ENCODE peak calls at places on chromosomes 3 and 15, in six cellular contexts. One of them, this sample, is unnamed.
A peak's percentile ranks its signal among the peaks of the same experiment; 100 is the strongest.

GRCh38 chr3:117019082-117019713 is 309.6 kb downstream of the TUSC7 start:
- DNase-seq in H9: peak; percentile 68
- DNase-seq in IMR-90: peak; percentile 76
- DNase-seq in trophoblast cell: peak; percentile 19
- DNase-seq in neuronal stem cell: peak; percentile 64
- DNase-seq in H1: peak; percentile 67
- DNase-seq in this sample: peak; percentile 89

GRCh38 chr15:94526071-94526689 is 294.8 kb downstream of the MCTP2 start:
- DNase-seq in H9: peak; percentile 55
- DNase-seq in IMR-90: no peak
- DNase-seq in trophoblast cell: no peak
- DNase-seq in neuronal stem cell: no peak
- DNase-seq in H1: no peak
- DNase-seq in this sample: peak; percentile 18

GRCh38 chr15:23890218-23890617 is 203.1 kb upstream of the NDN start:
- DNase-seq in H9: no peak
- DNase-seq in IMR-90: no peak
- DNase-seq in trophoblast cell: no peak
- DNase-seq in neuronal stem cell: no peak
- DNase-seq in H1: no peak
- DNase-seq in this sample: no peak

GRCh38 chr3:18258492-18258891 is 166.6 kb downstream of the SATB1 start:
- DNase-seq in H9: no peak
- DNase-seq in IMR-90: no peak
- DNase-seq in trophoblast cell: no peak
- DNase-seq in neuronal stem cell: no peak
- DNase-seq in H1: no peak
- DNase-seq in this sample: no peak

GRCh38 chr15:101167791-101168462 is 83.9 kb downstream of the CHSY1 start:
- DNase-seq in H9: no peak
- DNase-seq in IMR-90: peak; percentile 97
- DNase-seq in trophoblast cell: no peak
- DNase-seq in neuronal stem cell: no peak
- DNase-seq in H1: no peak
- DNase-seq in this sample: peak; percentile 79

GRCh38 chr3:77038468-77038927 is 1.4 kb upstream of the ROBO2 start:
- DNase-seq in H9: peak; percentile 85
- DNase-seq in IMR-90: peak; percentile 85
- DNase-seq in trophoblast cell: peak; percentile 2
- DNase-seq in neuronal stem cell: peak; percentile 85
- DNase-seq in H1: peak; percentile 72
- DNase-seq in this sample: peak; percentile 89

GRCh38 chr3:71076361-71076997 is 507.0 kb downstream of the FOXP1 start:
- DNase-seq in H9: no peak
- DNase-seq in IMR-90: peak; percentile 77
- DNase-seq in trophoblast cell: peak; percentile 21
- DNase-seq in neuronal stem cell: no peak
- DNase-seq in H1: no peak
- DNase-seq in this sample: peak; percentile 32

GRCh38 chr3:95348879-95349278 is 1286.0 kb downstream of the NSUN3 start:
- DNase-seq in H9: no peak
- DNase-seq in IMR-90: no peak
- DNase-seq in trophoblast cell: no peak
- DNase-seq in neuronal stem cell: no peak
- DNase-seq in H1: no peak
- DNase-seq in this sample: no peak

GRCh38 chr15:45307230-45307924 is 55.3 kb downstream of the SLC28A2 start:
- DNase-seq in H9: no peak
- DNase-seq in IMR-90: peak; percentile 59
- DNase-seq in trophoblast cell: no peak
- DNase-seq in neuronal stem cell: no peak
- DNase-seq in H1: no peak
- DNase-seq in this sample: peak; percentile 43

DNA sequence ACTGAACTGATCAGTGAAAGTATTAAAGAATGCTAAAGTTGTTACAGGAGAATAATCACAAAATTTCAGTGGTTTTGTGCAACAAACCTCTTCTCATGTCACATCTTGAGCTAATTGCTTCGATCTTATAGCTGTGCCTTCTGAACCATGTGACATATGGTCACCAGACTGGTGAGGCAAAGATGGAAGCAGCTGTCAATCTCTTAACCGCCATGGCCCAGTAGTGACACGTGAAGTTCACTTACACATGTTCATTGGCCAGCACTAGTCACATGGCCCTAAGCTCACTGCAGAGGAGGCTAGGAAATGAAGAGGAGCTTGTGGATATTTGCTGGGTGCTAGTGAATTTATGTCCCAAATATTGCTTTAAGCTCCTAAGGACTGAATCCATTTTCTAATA is 32.5 kb downstream of the BOC start:
- DNase-seq in H9: peak; percentile 20
- DNase-seq in IMR-90: no peak
- DNase-seq in trophoblast cell: no peak
- DNase-seq in neuronal stem cell: no peak
- DNase-seq in H1: no peak
- DNase-seq in this sample: no peak
- H3K4me1 ChIP-seq in H9: peaks cover 13% of the 10 kb centered on the region
- H3K4me1 ChIP-seq in IMR-90: peaks cover 16% of the 10 kb centered on the region
- H3K4me1 ChIP-seq in trophoblast cell: peaks cover 13% of the 10 kb centered on the region
- H3K4me1 ChIP-seq in neuronal stem cell: peaks cover 37% of the 10 kb centered on the region
- H3K4me1 ChIP-seq in H1: peaks cover 7% of the 10 kb centered on the region
- H3K4me1 ChIP-seq in this sample: peaks cover 20% of the 10 kb centered on the region

GRCh38 chr15:74174216-74174965 is 881 bp downstream of the ISLR start:
- DNase-seq in H9: peak; percentile 35
- DNase-seq in IMR-90: no peak
- DNase-seq in trophoblast cell: no peak
- DNase-seq in neuronal stem cell: no peak
- DNase-seq in H1: no peak
- DNase-seq in this sample: peak; percentile 18

GRCh38 chr15:74176262-74177208 is 3.0 kb downstream of the ISLR start:
- DNase-seq in H9: peak; percentile 49
- DNase-seq in IMR-90: no peak
- DNase-seq in trophoblast cell: no peak
- DNase-seq in neuronal stem cell: no peak
- DNase-seq in H1: no peak
- DNase-seq in this sample: no peak

GRCh38 chr15:74173545-74174215 is at the start of gene ISLR:
- DNase-seq in H9: peak; percentile 34
- DNase-seq in IMR-90: peak; percentile 8
- DNase-seq in trophoblast cell: no peak
- DNase-seq in neuronal stem cell: no peak
- DNase-seq in H1: no peak
- DNase-seq in this sample: no peak

GRCh38 chr15:74174966-74175270 is 1.4 kb downstream of the ISLR start:
- DNase-seq in H9: peak; percentile 26
- DNase-seq in IMR-90: no peak
- DNase-seq in trophoblast cell: no peak
- DNase-seq in neuronal stem cell: no peak
- DNase-seq in H1: no peak
- DNase-seq in this sample: no peak

DNA sequence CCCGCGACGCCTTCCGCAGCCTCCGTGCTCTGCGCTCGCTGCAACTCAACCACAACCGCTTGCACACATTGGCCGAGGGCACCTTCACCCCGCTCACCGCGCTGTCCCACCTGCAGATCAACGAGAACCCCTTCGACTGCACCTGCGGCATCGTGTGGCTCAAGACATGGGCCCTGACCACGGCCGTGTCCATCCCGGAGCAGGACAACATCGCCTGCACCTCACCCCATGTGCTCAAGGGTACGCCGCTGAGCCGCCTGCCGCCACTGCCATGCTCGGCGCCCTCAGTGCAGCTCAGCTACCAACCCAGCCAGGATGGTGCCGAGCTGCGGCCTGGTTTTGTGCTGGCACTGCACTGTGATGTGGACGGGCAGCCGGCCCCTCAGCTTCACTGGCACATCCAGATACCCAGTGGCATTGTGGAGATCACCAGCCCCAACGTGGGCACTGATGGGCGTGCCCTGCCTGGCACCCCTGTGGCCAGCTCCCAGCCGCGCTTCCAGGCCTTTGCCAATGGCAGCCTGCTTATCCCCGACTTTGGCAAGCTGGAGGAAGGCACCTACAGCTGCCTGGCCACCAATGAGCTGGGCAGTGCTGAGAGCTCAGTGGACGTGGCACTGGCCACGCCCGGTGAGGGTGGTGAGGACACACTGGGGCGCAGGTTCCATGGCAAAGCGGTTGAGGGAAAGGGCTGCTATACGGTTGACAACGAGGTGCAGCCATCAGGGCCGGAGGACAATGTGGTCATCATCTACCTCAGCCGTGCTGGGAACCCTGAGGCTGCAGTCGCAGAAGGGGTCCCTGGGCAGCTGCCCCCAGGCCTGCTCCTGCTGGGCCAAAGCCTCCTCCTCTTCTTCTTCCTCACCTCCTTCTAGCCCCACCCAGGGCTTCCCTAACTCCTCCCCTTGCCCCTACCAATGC is 2.0 kb downstream of the ISLR start:
- DNase-seq in H9: peak; percentile 28
- DNase-seq in IMR-90: no peak
- DNase-seq in trophoblast cell: no peak
- DNase-seq in neuronal stem cell: no peak
- DNase-seq in H1: no peak
- DNase-seq in this sample: no peak
- H4K91ac ChIP-seq in H9: no peak overlapping the region
- H4K91ac ChIP-seq in IMR-90: no peak overlapping the region
- H4K91ac ChIP-seq in trophoblast cell: no peak overlapping the region
- H4K91ac ChIP-seq in neuronal stem cell: no peak overlapping the region
- H4K91ac ChIP-seq in H1: no peak overlapping the region
- H4K91ac ChIP-seq in this sample: peak overlapping the region; percentile 52

GRCh38 chr3:52406231-52406661 is 38.7 kb downstream of the SEMA3G start:
- DNase-seq in H9: no peak
- DNase-seq in IMR-90: no peak
- DNase-seq in trophoblast cell: no peak
- DNase-seq in neuronal stem cell: no peak
- DNase-seq in H1: no peak
- DNase-seq in this sample: no peak
- H3K4me1 ChIP-seq in H9: no peaks in the 10 kb centered on the region
- H3K4me1 ChIP-seq in IMR-90: peaks cover 10% of the 10 kb centered on the region
- H3K4me1 ChIP-seq in trophoblast cell: peaks cover 12% of the 10 kb centered on the region
- H3K4me1 ChIP-seq in neuronal stem cell: peaks cover 8% of the 10 kb centered on the region
- H3K4me1 ChIP-seq in H1: peaks cover 3% of the 10 kb centered on the region
- H3K4me1 ChIP-seq in this sample: peaks cover 16% of the 10 kb centered on the region

DNA sequence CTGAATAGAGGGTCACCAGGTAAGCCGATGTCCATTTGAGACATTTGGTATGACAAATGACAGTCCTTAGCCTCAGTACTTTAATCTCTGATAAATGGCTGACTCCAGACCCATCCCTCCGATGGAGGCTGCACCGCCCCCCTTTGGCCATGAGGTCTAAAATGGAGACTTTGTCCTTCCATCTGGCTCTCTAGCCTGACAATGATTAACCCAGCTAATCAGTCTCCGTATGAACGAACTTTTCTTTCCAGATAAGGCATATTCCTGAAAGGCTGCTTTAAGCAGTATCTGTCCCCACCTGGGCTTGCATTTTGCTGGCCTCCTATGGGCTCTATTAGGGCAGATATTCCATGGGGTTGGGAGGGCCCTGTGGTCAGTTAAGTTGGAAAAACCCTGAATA is 10.8 kb upstream of the MYZAP start:
- DNase-seq in H9: no peak
- DNase-seq in IMR-90: no peak
- DNase-seq in trophoblast cell: no peak
- DNase-seq in neuronal stem cell: no peak
- DNase-seq in H1: no peak
- DNase-seq in this sample: no peak
- H4K91ac ChIP-seq in H9: no peak overlapping the region
- H4K91ac ChIP-seq in IMR-90: no peak overlapping the region
- H4K91ac ChIP-seq in trophoblast cell: no peak overlapping the region
- H4K91ac ChIP-seq in neuronal stem cell: no peak overlapping the region
- H4K91ac ChIP-seq in H1: no peak overlapping the region
- H4K91ac ChIP-seq in this sample: no peak overlapping the region

GRCh38 chr3:156206157-156206556 is 85.8 kb downstream of the KCNAB1 start:
- DNase-seq in H9: no peak
- DNase-seq in IMR-90: peak; percentile 17
- DNase-seq in trophoblast cell: no peak
- DNase-seq in neuronal stem cell: no peak
- DNase-seq in H1: no peak
- DNase-seq in this sample: no peak
- H3K4me1 ChIP-seq in H9: no peaks in the 10 kb centered on the region
- H3K4me1 ChIP-seq in IMR-90: peaks cover 4% of the 10 kb centered on the region
- H3K4me1 ChIP-seq in trophoblast cell: no peaks in the 10 kb centered on the region
- H3K4me1 ChIP-seq in neuronal stem cell: peaks cover 4% of the 10 kb centered on the region
- H3K4me1 ChIP-seq in H1: no peaks in the 10 kb centered on the region
- H3K4me1 ChIP-seq in this sample: peaks cover 6% of the 10 kb centered on the region

DNA sequence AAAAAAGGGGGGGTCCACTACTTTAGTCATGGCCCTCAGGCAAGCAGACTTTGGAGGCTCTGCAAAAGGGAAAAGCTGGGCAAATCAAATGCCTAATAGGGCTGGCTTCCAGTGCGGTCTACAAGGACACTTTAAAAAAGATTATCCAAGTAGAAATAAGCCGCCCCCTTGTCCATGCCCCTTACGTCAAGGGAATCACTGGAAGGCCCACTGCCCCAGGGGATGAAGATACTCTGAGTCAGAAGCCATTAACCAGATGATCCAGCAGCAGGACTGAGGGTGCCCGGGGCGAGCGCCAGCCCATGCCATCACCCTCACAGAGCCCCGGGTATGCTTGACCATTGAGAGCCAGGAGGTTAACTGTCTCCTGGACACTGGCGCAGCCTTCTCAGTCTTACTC is 15.3 kb downstream of the ZMAT3 start:
- DNase-seq in H9: no peak
- DNase-seq in IMR-90: no peak
- DNase-seq in trophoblast cell: no peak
- DNase-seq in neuronal stem cell: no peak
- DNase-seq in H1: no peak
- DNase-seq in this sample: no peak
- H4K91ac ChIP-seq in H9: no peak overlapping the region
- H4K91ac ChIP-seq in IMR-90: no peak overlapping the region
- H4K91ac ChIP-seq in trophoblast cell: no peak overlapping the region
- H4K91ac ChIP-seq in neuronal stem cell: no peak overlapping the region
- H4K91ac ChIP-seq in H1: no peak overlapping the region
- H4K91ac ChIP-seq in this sample: no peak overlapping the region